ENCODE peak calls at places on chromosomes 5 and 9, in five cellular contexts. C is mammary epithelial cell, R is astrocyte, O is PC-3, N is GM23338. S is an unnamed sample.

GRCh38 chr9:90476058-90476457 is 166.6 kb downstream of the DIRAS2 start:
- DNase-seq in C (no peak), R (no peak), O (no peak), N (no peak), S (no peak)

GRCh38 chr5:103562084-103562452 is 521 bp downstream of the NUDT12 start:
- DNase-seq in C (no peak), R (no peak), O (no peak), N (peak; percentile 16), S (no peak)

GRCh38 chr9:19769213-19769612 is 19.6 kb downstream of the SLC24A2 start:
- DNase-seq in C (peak; percentile 82), R (no peak), O (no peak), N (no peak), S (no peak)

GRCh38 chr5:159913048-159913447 is 3.2 kb upstream of the ADRA1B start:
- DNase-seq in C (peak; percentile 92), R (peak; percentile 79), O (peak; percentile 62), N (no peak), S (no peak)

GRCh38 chr9:20624201-20625002 is 2.1 kb upstream of the MLLT3 start:
- DNase-seq in C (peak; percentile 57), R (peak; percentile 62), O (peak; percentile 81), N (peak; percentile 88), S (peak; percentile 66)

GRCh38 chr5:10623305-10623910 is 59.5 kb downstream of the ANKRD33B start:
- DNase-seq in C (no peak), R (no peak), O (no peak), N (no peak), S (no peak)

GRCh38 chr9:135214706-135215105 is 127.2 kb downstream of the OLFM1 start:
- DNase-seq in C (no peak), R (no peak), O (no peak), N (no peak), S (no peak)

GRCh38 chr5:111859533-111860270 is 102.7 kb upstream of the NREP start:
- DNase-seq in C (no peak), R (peak; percentile 85), O (peak; percentile 9), N (no peak), S (no peak)

GRCh38 chr5:59184769-59185168 is 601.9 kb downstream of the RAB3C start:
- DNase-seq in C (no peak), R (no peak), O (no peak), N (no peak), S (no peak)

GRCh38 chr5:36683821-36684434 is 77.5 kb downstream of the SLC1A3 start:
- DNase-seq in C (no peak), R (no peak), O (no peak), N (no peak), S (no peak)

GRCh38 chr5:143258559-143259253 is 144.8 kb downstream of the NR3C1 start:
- DNase-seq in C (peak; percentile 75), R (peak; percentile 98), O (peak; percentile 7), N (no peak), S (no peak)

GRCh38 chr9:107290619-107291018 is 7.5 kb downstream of the RAD23B start:
- DNase-seq in C (no peak), R (no peak), O (no peak), N (no peak), S (no peak)

GRCh38 chr9:29969856-29970647 is 2396.8 kb upstream of the C9orf72 start:
- DNase-seq in C (no peak), R (no peak), O (no peak), N (no peak), S (no peak)

GRCh38 chr5:4374866-4375265 is 765.3 kb upstream of the ADAMTS16 start:
- DNase-seq in C (peak; percentile 88), R (no peak), O (no peak), N (no peak), S (peak; percentile 32)

GRCh38 chr5:135039526-135040296 is 5.7 kb upstream of the PITX1 start:
- DNase-seq in C (peak; percentile 21), R (no peak), O (no peak), N (peak; percentile 79), S (no peak)

GRCh38 chr5:135041726-135042125 is 7.7 kb upstream of the PITX1 start:
- DNase-seq in C (no peak), R (no peak), O (no peak), N (no peak), S (no peak)

GRCh38 chr5:135041145-135041587 is 7.1 kb upstream of the PITX1 start:
- DNase-seq in C (no peak), R (no peak), O (no peak), N (no peak), S (no peak)

GRCh38 chr5:135038829-135039525 is 4.9 kb upstream of the PITX1 start:
- DNase-seq in C (peak; percentile 37), R (no peak), O (no peak), N (peak; percentile 51), S (no peak)

DNA sequence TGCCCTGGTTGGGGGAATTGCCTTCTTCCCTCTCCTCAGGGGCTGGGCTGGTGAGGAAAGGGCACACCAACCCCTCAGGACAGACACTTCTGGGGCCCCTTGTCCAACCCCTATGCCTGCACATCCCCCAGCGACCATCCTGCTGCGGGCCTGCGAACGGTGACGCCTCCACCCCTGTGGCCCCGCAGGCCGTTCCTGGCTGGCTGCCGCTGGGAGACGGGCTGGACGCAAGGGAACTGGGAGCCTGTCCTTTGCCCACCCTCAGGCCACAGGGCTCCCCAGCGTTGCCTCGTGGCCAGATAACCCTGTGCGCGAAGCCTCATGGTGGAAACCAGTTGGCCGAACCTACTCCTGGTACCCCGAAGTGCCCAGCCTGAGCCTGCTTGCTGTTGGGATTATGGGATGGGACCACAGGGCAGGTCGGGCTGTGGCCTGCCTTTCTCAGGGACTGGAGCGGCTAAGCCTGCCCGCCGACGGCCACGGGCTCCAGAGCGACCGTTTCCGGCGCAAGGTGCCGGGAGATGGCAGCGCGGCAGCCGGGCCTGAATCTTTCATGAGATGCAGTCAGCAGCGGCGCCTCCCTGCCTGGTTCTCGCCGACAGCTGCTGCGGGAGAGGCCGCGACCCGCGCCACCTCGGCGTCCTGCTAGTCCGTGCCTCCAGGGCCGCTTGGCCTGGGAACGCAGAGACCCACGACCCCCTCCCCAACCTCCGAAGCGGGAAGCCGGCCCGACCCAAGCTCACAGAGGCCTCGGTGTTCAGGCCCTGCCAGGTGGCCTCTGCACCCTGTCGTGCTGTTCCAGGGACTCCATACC is 6.5 kb upstream of the PITX1 start:
- DNase-seq in C (no peak), R (no peak), O (no peak), N (peak; percentile 76), S (no peak)
- TF ChIP-seq EZH2 in C (peak; percentile 15), R (peak; percentile 62), O (no peak), N (peak; percentile 96), S (no peak)

GRCh38 chr9:126723807-126724172 is 81.0 kb upstream of the ZBTB43 start:
- DNase-seq in C (no peak), R (no peak), O (no peak), N (peak; percentile 86), S (no peak)

GRCh38 chr9:126724226-126724625 is 80.6 kb upstream of the ZBTB43 start:
- DNase-seq in C (no peak), R (no peak), O (peak; percentile 11), N (no peak), S (no peak)

GRCh38 chr9:126722252-126722921 is 82.5 kb upstream of the ZBTB43 start:
- DNase-seq in C (peak; percentile 78), R (peak; percentile 21), O (peak; percentile 70), N (peak; percentile 95), S (peak; percentile 88)

GRCh38 chr9:126721531-126722098 is 83.2 kb upstream of the ZBTB43 start:
- DNase-seq in C (no peak), R (no peak), O (no peak), N (no peak), S (no peak)

GRCh38 chr9:126722922-126723806 is 81.7 kb upstream of the ZBTB43 start:
- DNase-seq in C (no peak), R (no peak), O (no peak), N (peak; percentile 70), S (peak; percentile 81)
- TF ChIP-seq EZH2 in C (no peak), R (peak; percentile 54), O (no peak), N (no peak), S (no peak)

GRCh38 chr5:93592866-93593265 is 9.8 kb downstream of the NR2F1 start:
- DNase-seq in C (no peak), R (no peak), O (no peak), N (no peak), S (no peak)

GRCh38 chr5:93594591-93595419 is 11.8 kb downstream of the NR2F1 start:
- DNase-seq in C (no peak), R (no peak), O (no peak), N (peak; percentile 53), S (no peak)

GRCh38 chr5:93591323-93591945 is 8.4 kb downstream of the NR2F1 start:
- DNase-seq in C (no peak), R (no peak), O (no peak), N (no peak), S (no peak)

GRCh38 chr5:93595420-93596136 is 12.6 kb downstream of the NR2F1 start:
- DNase-seq in C (no peak), R (no peak), O (no peak), N (peak; percentile 43), S (no peak)

GRCh38 chr5:93593476-93594060 is 10.5 kb downstream of the NR2F1 start:
- DNase-seq in C (no peak), R (no peak), O (no peak), N (peak; percentile 62), S (no peak)
- TF ChIP-seq EZH2 in C (no peak), R (no peak), O (no peak), N (peak; percentile 93), S (no peak)

DNA sequence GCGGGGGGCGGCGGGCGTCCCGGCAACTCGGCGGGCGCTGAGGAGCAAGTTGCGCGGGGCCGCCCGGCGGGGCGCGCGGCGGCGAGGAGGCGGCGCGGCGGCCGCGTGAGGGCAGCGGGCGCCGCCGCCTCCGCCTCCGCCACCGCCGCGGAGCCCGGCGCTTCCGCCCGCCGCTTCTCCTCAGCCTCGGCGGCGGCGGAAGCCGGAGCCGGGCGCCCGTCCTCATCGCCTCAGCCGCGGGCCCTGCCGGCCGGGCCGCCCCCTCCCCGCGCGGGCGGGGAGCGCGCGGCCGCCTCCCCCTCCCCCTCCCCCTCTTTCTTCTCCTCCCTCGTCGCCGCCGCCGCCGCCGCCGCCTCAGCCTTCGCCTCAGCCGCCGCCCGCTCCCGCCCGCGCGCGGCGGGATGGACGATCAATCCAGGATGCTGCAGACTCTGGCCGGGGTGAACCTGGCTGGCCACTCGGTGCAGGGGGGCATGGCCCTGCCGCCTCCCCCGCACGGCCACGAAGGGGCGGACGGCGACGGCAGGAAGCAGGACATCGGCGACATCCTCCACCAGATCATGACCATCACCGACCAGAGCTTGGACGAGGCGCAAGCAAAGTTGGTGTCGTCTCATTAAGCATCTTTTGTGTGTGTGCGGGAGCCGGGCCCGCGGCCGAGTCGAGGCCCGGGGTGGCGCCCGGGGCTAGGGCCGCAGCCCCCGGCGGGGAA is at the start of gene PBX3:
- DNase-seq in C (peak; percentile 48), R (no peak), O (peak; percentile 17), N (peak; percentile 69), S (peak; percentile 60)
- TF ChIP-seq EZH2 in C (no peak), R (no peak), O (no peak), N (no peak), S (no peak)

DNA sequence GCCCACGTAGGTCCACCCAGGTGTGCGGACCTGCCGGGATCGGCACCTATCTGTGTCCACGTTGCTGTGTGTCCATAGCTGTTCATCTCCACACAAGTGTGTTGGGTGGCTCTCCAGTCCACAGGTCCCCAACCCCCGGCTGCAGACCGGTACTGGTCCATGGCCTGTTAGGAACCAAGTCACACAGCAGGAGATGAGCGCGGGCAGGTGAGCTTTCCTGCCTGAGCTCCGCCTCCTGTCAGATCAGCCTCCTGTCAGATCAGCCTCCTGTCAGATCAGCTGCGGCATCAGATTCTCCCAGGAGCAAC is 18.9 kb downstream of the LAMC3 start:
- DNase-seq in C (no peak), R (no peak), O (no peak), N (no peak), S (no peak)
- TF ChIP-seq EZH2 in C (no peak), R (no peak), O (no peak), N (no peak), S (no peak)